ENCODE peak calls at places on chromosome X, in nine cellular contexts. D is lung, E is transverse colon, W is psoas muscle, M is H1, V is fibroblast of lung, S is esophagus squamous epithelium, G is mammary epithelial cell, B is HCT116. U is an unnamed sample.
A peak's percentile ranks its signal among the peaks of the same experiment; 100 is the strongest.

GRCh38 chrX:48826876-48827653 is 752 bp downstream of the ERAS start:
- DNase-seq in D (no peak), E (no peak), W (no peak), M (no peak), V (no peak), S (no peak), G (no peak), B (no peak), U (no peak)

GRCh38 chrX:68079961-68080360 is 353.3 kb downstream of the OPHN1 start:
- DNase-seq in D (no peak), E (no peak), W (no peak), M (no peak), V (no peak), S (no peak), G (no peak), B (no peak), U (no peak)

GRCh38 chrX:134512566-134512965 is 52.6 kb downstream of the HPRT1 start:
- DNase-seq in D (no peak), E (no peak), W (no peak), M (no peak), V (peak; percentile 64), S (no peak), G (peak; percentile 88), B (peak; percentile 34), U (no peak)

GRCh38 chrX:48461830-48462229 is 8.2 kb downstream of the SLC38A5 start:
- DNase-seq in D (no peak), E (no peak), W (no peak), M (no peak), V (no peak), S (no peak), G (peak; percentile 82), B (no peak), U (no peak)

GRCh38 chrX:45295587-45295986 is 94.9 kb upstream of the DIPK2B start:
- DNase-seq in D (no peak), E (peak; percentile 35), W (no peak), M (no peak), V (peak; percentile 59), S (no peak), G (peak; percentile 46), B (peak; percentile 3), U (no peak)

GRCh38 chrX:139930923-139931645 is 1.8 kb downstream of the ATP11C start:
- DNase-seq in D (no peak), E (peak; percentile 24), W (no peak), M (no peak), V (no peak), S (no peak), G (peak; percentile 23), B (no peak), U (no peak)

GRCh38 chrX:38163193-38163592 is 57.5 kb downstream of the SRPX start:
- DNase-seq in D (no peak), E (no peak), W (no peak), M (no peak), V (no peak), S (no peak), G (no peak), B (no peak), U (no peak)

GRCh38 chrX:68835104-68835442 is 6.3 kb downstream of the EFNB1 start:
- DNase-seq in D (no peak), E (no peak), W (no peak), M (no peak), V (no peak), S (no peak), G (no peak), B (no peak), U (no peak)

GRCh38 chrX:66028936-66029335 is 10.9 kb downstream of the VSIG4 start:
- DNase-seq in D (no peak), E (no peak), W (no peak), M (no peak), V (no peak), S (no peak), G (no peak), B (no peak), U (no peak)

GRCh38 chrX:108313662-108314061 is 124.6 kb downstream of the COL4A6 start:
- DNase-seq in D (no peak), E (no peak), W (no peak), M (no peak), V (no peak), S (no peak), G (peak; percentile 64), B (no peak), U (no peak)

GRCh38 chrX:82230013-82230412 is 1028.1 kb downstream of the SH3BGRL start:
- DNase-seq in D (no peak), E (no peak), W (no peak), M (no peak), V (no peak), S (no peak), G (no peak), B (no peak), U (no peak)

GRCh38 chrX:56728752-56729151 is 291 bp upstream of the NBDY start:
- DNase-seq in D (no peak), E (peak; percentile 20), W (no peak), M (no peak), V (peak; percentile 26), S (no peak), G (peak; percentile 19), B (no peak), U (no peak)

GRCh38 chrX:149618871-149619270 is 12.7 kb downstream of the TMEM185A start:
- DNase-seq in D (no peak), E (no peak), W (no peak), M (no peak), V (no peak), S (no peak), G (no peak), B (no peak), U (no peak)

GRCh38 chrX:118634336-118634735 is 93.1 kb upstream of the IL13RA1 start:
- DNase-seq in D (no peak), E (no peak), W (no peak), M (no peak), V (no peak), S (no peak), G (no peak), B (no peak), U (no peak)

GRCh38 chrX:132718411-132718810 is 229.6 kb upstream of the MBNL3 start:
- DNase-seq in D (no peak), E (no peak), W (no peak), M (no peak), V (no peak), S (no peak), G (no peak), B (no peak), U (no peak)

GRCh38 chrX:108312938-108313337 is 125.3 kb downstream of the COL4A6 start:
- DNase-seq in D (no peak), E (no peak), W (peak; percentile 51), M (no peak), V (peak; percentile 61), S (no peak), G (peak; percentile 83), B (peak; percentile 55), U (peak; percentile 44)

GRCh38 chrX:53091354-53091753 is 2.6 kb upstream of the KANTR start:
- DNase-seq in D (peak; percentile 61), E (no peak), W (no peak), M (no peak), V (no peak), S (no peak), G (no peak), B (no peak), U (no peak)

GRCh38 chrX:47146121-47146935 is 1.3 kb downstream of the RBM10 start:
- DNase-seq in D (no peak), E (peak; percentile 60), W (no peak), M (no peak), V (no peak), S (no peak), G (no peak), B (no peak), U (no peak)

GRCh38 chrX:40543661-40544328 is 37.0 kb upstream of the ATP6AP2 start:
- DNase-seq in D (no peak), E (no peak), W (no peak), M (no peak), V (peak; percentile 64), S (no peak), G (peak; percentile 55), B (peak; percentile 33), U (no peak)

GRCh38 chrX:149903889-149904748 is 23.1 kb downstream of the MAGEA8 start:
- DNase-seq in D (no peak), E (no peak), W (no peak), M (no peak), V (peak; percentile 9), S (no peak), G (no peak), B (no peak), U (no peak)

GRCh38 chrX:129653985-129654651 is 638 bp downstream of the APLN start:
- DNase-seq in D (no peak), E (no peak), W (no peak), M (no peak), V (no peak), S (no peak), G (peak; percentile 23), B (no peak), U (peak; percentile 23)

GRCh38 chrX:155949098-155949497 is 48.4 kb upstream of the IL9R start:
- DNase-seq in D (no peak), E (no peak), W (no peak), M (no peak), V (no peak), S (no peak), G (peak; percentile 72), B (no peak), U (no peak)
- H3K9me3 ChIP-seq in D (no peaks in the 10 kb centered on the region), E (no peaks in the 10 kb centered on the region), W (no peaks in the 10 kb centered on the region), M (peaks cover 51% of the 10 kb centered on the region), V (no peaks in the 10 kb centered on the region), S (no peaks in the 10 kb centered on the region), G (peaks cover 5% of the 10 kb centered on the region), B (no peaks in the 10 kb centered on the region), U (no peaks in the 10 kb centered on the region)

DNA sequence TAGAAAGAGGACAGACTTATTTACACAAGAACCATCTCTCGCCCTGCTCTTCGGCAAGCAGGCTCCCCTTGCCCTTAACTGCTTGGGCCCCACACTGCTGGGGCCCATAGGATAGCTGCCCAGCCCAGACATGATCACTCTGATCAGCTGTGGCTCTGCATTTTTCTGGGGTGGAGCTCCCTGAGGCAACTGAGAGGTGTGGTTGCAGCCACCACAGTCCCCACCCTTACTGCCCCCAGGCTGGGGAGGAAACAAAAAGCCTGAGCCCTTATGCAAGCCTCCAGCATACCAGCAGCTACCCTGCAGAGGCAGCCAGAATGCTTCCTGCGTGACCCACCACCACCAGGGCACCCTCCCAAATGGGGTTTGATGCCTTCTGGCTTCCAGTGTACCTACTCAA is 185.5 kb upstream of the ZCCHC13 start:
- DNase-seq in D (no peak), E (no peak), W (no peak), M (no peak), V (no peak), S (no peak), G (peak; percentile 11), B (no peak), U (no peak)
- H3K4me1 ChIP-seq in D (no peaks in the 10 kb centered on the region), E (no peaks in the 10 kb centered on the region), W (no peaks in the 10 kb centered on the region), M (no peaks in the 10 kb centered on the region), V (peaks cover 4% of the 10 kb centered on the region), S (no peaks in the 10 kb centered on the region), G (peaks cover 11% of the 10 kb centered on the region), B (no peaks in the 10 kb centered on the region), U (no peaks in the 10 kb centered on the region)

GRCh38 chrX:103405009-103405333 is 28.6 kb downstream of the BEX3 start:
- DNase-seq in D (no peak), E (no peak), W (no peak), M (no peak), V (no peak), S (no peak), G (no peak), B (no peak), U (no peak)
- H3K27ac ChIP-seq in D (peak overlapping the region; percentile 23), E (peak overlapping the region; percentile 31), W (no peak overlapping the region), M (peak overlapping the region; percentile 75), V (peak overlapping the region; percentile 94), S (no peak overlapping the region), G (peak overlapping the region; percentile 74), B (no peak overlapping the region), U (no peak overlapping the region)

GRCh38 chrX:153900806-153901752 is 3.4 kb upstream of the AVPR2 start:
- DNase-seq in D (peak; percentile 41), E (peak; percentile 51), W (peak; percentile 58), M (no peak), V (peak; percentile 61), S (no peak), G (peak; percentile 84), B (no peak), U (peak; percentile 62)
- H3K9me3 ChIP-seq in D (peaks cover 11% of the 10 kb centered on the region), E (no peaks in the 10 kb centered on the region), W (no peaks in the 10 kb centered on the region), M (no peaks in the 10 kb centered on the region), V (no peaks in the 10 kb centered on the region), S (no peaks in the 10 kb centered on the region), G (no peaks in the 10 kb centered on the region), B (no peaks in the 10 kb centered on the region), U (no peaks in the 10 kb centered on the region)

U was measured in heart left ventricle.